ENCODE peak calls at places on chromosome 9, in seven cellular contexts. Q is transverse colon, J is H1, H is A549, W is adrenal gland, K is IMR-90, S is uterus. G is an unnamed sample.

GRCh38 chr9:84755375-84755774 is 85.8 kb downstream of the NTRK2 start:
- DNase-seq in H (no peak), W (no peak), J (no peak), K (no peak), Q (no peak), S (no peak), G (no peak)

GRCh38 chr9:123225374-123225813 is 43.0 kb downstream of the STRBP start:
- DNase-seq in J (no peak), W (peak; percentile 27), H (peak; percentile 42), Q (peak; percentile 33), K (peak; percentile 90), S (no peak), G (peak; percentile 11)

GRCh38 chr9:97954550-97954989 is 16.6 kb upstream of the HEMGN start:
- DNase-seq in S (no peak), Q (peak; percentile 48), W (peak; percentile 41), H (peak; percentile 70), J (peak; percentile 51), K (no peak), G (peak; percentile 50)

GRCh38 chr9:34891386-34891785 is 66.7 kb upstream of the PHF24 start:
- DNase-seq in Q (no peak), S (no peak), W (no peak), K (no peak), J (no peak), H (no peak), G (no peak)

GRCh38 chr9:81595887-81596558 is 93.3 kb downstream of the TLE1 start:
- DNase-seq in S (no peak), J (peak; percentile 59), Q (no peak), H (no peak), K (no peak), W (no peak), G (no peak)

GRCh38 chr9:88174324-88174723 is 36.0 kb upstream of the SPATA31C2 start:
- DNase-seq in W (no peak), J (no peak), S (no peak), K (no peak), Q (no peak), H (peak; percentile 44), G (no peak)

GRCh38 chr9:89923961-89924504 is 319.2 kb downstream of the GADD45G start:
- DNase-seq in H (no peak), W (peak; percentile 90), K (no peak), J (no peak), S (no peak), Q (no peak), G (peak; percentile 18)

GRCh38 chr9:134291452-134291881 is 34.8 kb upstream of the RXRA start:
- DNase-seq in Q (no peak), W (no peak), S (no peak), J (no peak), H (no peak), K (no peak), G (no peak)

GRCh38 chr9:137130176-137130755 is 8.7 kb upstream of the GRIN1 start:
- DNase-seq in K (no peak), J (no peak), Q (no peak), H (no peak), S (no peak), W (no peak), G (no peak)

GRCh38 chr9:14111670-14112069 is 202.3 kb downstream of the NFIB start:
- DNase-seq in S (no peak), Q (no peak), J (no peak), W (no peak), K (peak; percentile 3), H (no peak), G (no peak)

GRCh38 chr9:132798817-132799790 is 79.0 kb downstream of the AK8 start:
- DNase-seq in J (no peak), K (no peak), Q (peak; percentile 71), S (no peak), W (peak; percentile 81), H (no peak), G (no peak)

GRCh38 chr9:84710701-84711397 is 41.3 kb downstream of the NTRK2 start:
- DNase-seq in H (no peak), Q (no peak), W (no peak), J (no peak), S (no peak), K (no peak), G (no peak)

GRCh38 chr9:70761139-70761538 is 346.7 kb upstream of the KLF9 start:
- DNase-seq in W (no peak), H (no peak), J (no peak), K (no peak), S (no peak), Q (no peak), G (no peak)

GRCh38 chr9:19940808-19941207 is 152.0 kb upstream of the SLC24A2 start:
- DNase-seq in W (no peak), S (no peak), H (no peak), J (no peak), K (no peak), Q (no peak), G (no peak)

GRCh38 chr9:19252174-19252884 is 21.8 kb downstream of the DENND4C start:
- DNase-seq in J (no peak), W (no peak), H (no peak), Q (no peak), S (no peak), K (no peak), G (no peak)

GRCh38 chr9:75181748-75182147 is 93.4 kb downstream of the OSTF1 start:
- DNase-seq in K (peak; percentile 66), W (no peak), J (no peak), S (no peak), H (peak; percentile 33), Q (no peak), G (no peak)

GRCh38 chr9:22718653-22719052 is 272.0 kb downstream of the DMRTA1 start:
- DNase-seq in Q (no peak), S (no peak), J (no peak), H (no peak), K (no peak), W (no peak), G (no peak)

GRCh38 chr9:106953166-106953565 is 90.2 kb downstream of the ZNF462 start:
- DNase-seq in S (no peak), H (peak; percentile 50), W (peak; percentile 70), Q (no peak), K (peak; percentile 88), J (no peak), G (no peak)

GRCh38 chr9:34675048-34675714 is 12.7 kb upstream of the CCL27 start:
- DNase-seq in K (peak; percentile 59), J (peak; percentile 92), S (no peak), Q (peak; percentile 78), W (peak; percentile 51), H (peak; percentile 79), G (peak; percentile 56)

GRCh38 chr9:131951905-131952304 is 127.8 kb downstream of the MED27 start:
- DNase-seq in J (no peak), S (no peak), K (peak; percentile 35), H (no peak), Q (no peak), W (peak; percentile 39), G (peak; percentile 31)

GRCh38 chr9:92864152-92864551 is 13.7 kb downstream of the ZNF484 start:
- DNase-seq in K (no peak), Q (no peak), J (no peak), S (no peak), H (no peak), W (no peak), G (no peak)

GRCh38 chr9:98862936-98863335 is 55.5 kb downstream of the GALNT12 start:
- DNase-seq in S (no peak), J (no peak), Q (no peak), H (no peak), W (no peak), K (no peak), G (no peak)

GRCh38 chr9:130890124-130890523 is 6.5 kb downstream of the QRFP start:
- DNase-seq in J (no peak), W (no peak), Q (no peak), K (no peak), H (no peak), S (no peak), G (no peak)
- TF ChIP-seq POLR2A in J (no peak), W (no peak), Q (no peak), K (no peak), H (no peak), S (no peak), G (no peak)

GRCh38 chr9:110129460-110129859 is 78.5 kb downstream of the C9orf152 start:
- DNase-seq in Q (no peak), S (no peak), J (no peak), K (no peak), W (no peak), H (no peak), G (no peak)

GRCh38 chr9:110130791-110131416 is 77.1 kb downstream of the C9orf152 start:
- DNase-seq in S (no peak), Q (no peak), H (no peak), K (no peak), J (no peak), W (no peak), G (no peak)

GRCh38 chr9:110133059-110133458 is 74.9 kb downstream of the C9orf152 start:
- DNase-seq in Q (no peak), H (no peak), J (no peak), S (no peak), W (no peak), K (no peak), G (no peak)

GRCh38 chr9:110130211-110130610 is 77.7 kb downstream of the C9orf152 start:
- DNase-seq in J (no peak), K (no peak), W (no peak), S (no peak), Q (no peak), H (no peak), G (no peak)

GRCh38 chr9:110131499-110131898 is 76.5 kb downstream of the C9orf152 start:
- DNase-seq in K (peak; percentile 61), W (no peak), S (no peak), Q (no peak), H (no peak), J (no peak), G (no peak)
- H3K4me1 ChIP-seq in K (peaks cover 45% of the 10 kb centered on the region), W (peaks cover 19% of the 10 kb centered on the region), S (peaks cover 5% of the 10 kb centered on the region), Q (peaks cover 29% of the 10 kb centered on the region), H (peaks cover 59% of the 10 kb centered on the region), J (peaks cover 24% of the 10 kb centered on the region), G (no peaks in the 10 kb centered on the region)

GRCh38 chr9:91775708-91776028 is 174.4 kb downstream of the ROR2 start:
- DNase-seq in J (no peak), S (no peak), W (no peak), Q (no peak), K (no peak), H (no peak), G (no peak)

GRCh38 chr9:91777437-91777836 is 172.6 kb downstream of the ROR2 start:
- DNase-seq in W (no peak), Q (no peak), K (peak; percentile 80), S (no peak), H (no peak), J (no peak), G (no peak)

GRCh38 chr9:91775011-91775707 is 174.9 kb downstream of the ROR2 start:
- DNase-seq in J (peak; percentile 87), W (peak; percentile 77), H (peak; percentile 66), S (peak; percentile 74), Q (peak; percentile 76), K (peak; percentile 58), G (peak; percentile 67)

GRCh38 chr9:91778031-91778430 is 172.0 kb downstream of the ROR2 start:
- DNase-seq in J (no peak), S (no peak), Q (no peak), H (no peak), W (no peak), K (peak; percentile 29), G (no peak)

GRCh38 chr9:91776409-91777365 is 173.3 kb downstream of the ROR2 start:
- DNase-seq in K (peak; percentile 61), J (no peak), W (no peak), Q (no peak), H (no peak), S (no peak), G (no peak)
- H3K27ac ChIP-seq in K (peak overlapping the region; percentile 69), J (no peak overlapping the region), W (no peak overlapping the region), Q (peak overlapping the region; percentile 0), H (no peak overlapping the region), S (no peak overlapping the region), G (no peak overlapping the region)

GRCh38 chr9:36894695-36895310 is 139.3 kb downstream of the PAX5 start:
- DNase-seq in Q (no peak), K (no peak), W (no peak), S (no peak), H (no peak), J (no peak), G (no peak)
- TF ChIP-seq POLR2A in Q (no peak), K (no peak), W (no peak), S (no peak), H (no peak), J (no peak), G (no peak)

G was measured in body of pancreas.